ENCODE peak calls at places on chromosomes 6 and 20, in seven cellular contexts. One of them, this sample, is unnamed.

GRCh38 chr6:151647871-151648639 is 154.2 kb downstream of the CCDC170 start:
- DNase-seq in naive B cell: no peak
- DNase-seq in SW480: no peak
- DNase-seq in AG09309: no peak
- DNase-seq in left ventricle myocardium inferior: no peak
- DNase-seq in adrenal gland: no peak
- DNase-seq in HTR-8/SVneo: no peak
- DNase-seq in this sample: no peak

GRCh38 chr6:12222405-12223366 is 67.5 kb upstream of the EDN1 start:
- DNase-seq in left ventricle myocardium inferior: no peak
- DNase-seq in SW480: no peak
- DNase-seq in AG09309: no peak
- DNase-seq in HTR-8/SVneo: no peak
- DNase-seq in adrenal gland: no peak
- DNase-seq in naive B cell: no peak
- DNase-seq in this sample: no peak

GRCh38 chr20:5557123-5557522 is 193.1 kb upstream of the SHLD1 start:
- DNase-seq in HTR-8/SVneo: peak
- DNase-seq in AG09309: peak
- DNase-seq in naive B cell: peak
- DNase-seq in SW480: peak
- DNase-seq in adrenal gland: peak
- DNase-seq in left ventricle myocardium inferior: peak
- DNase-seq in this sample: peak

GRCh38 chr6:126067080-126067479 is 80.7 kb downstream of the TRMT11 start:
- DNase-seq in HTR-8/SVneo: no peak
- DNase-seq in naive B cell: no peak
- DNase-seq in SW480: no peak
- DNase-seq in AG09309: no peak
- DNase-seq in adrenal gland: no peak
- DNase-seq in left ventricle myocardium inferior: no peak
- DNase-seq in this sample: no peak

GRCh38 chr6:84027340-84028183 is 6.0 kb upstream of the MRAP2 start:
- DNase-seq in adrenal gland: peak
- DNase-seq in HTR-8/SVneo: no peak
- DNase-seq in SW480: no peak
- DNase-seq in naive B cell: no peak
- DNase-seq in AG09309: peak
- DNase-seq in left ventricle myocardium inferior: no peak
- DNase-seq in this sample: peak

GRCh38 chr20:63100926-63101699 is 94.3 kb upstream of the BHLHE23 start:
- DNase-seq in left ventricle myocardium inferior: peak
- DNase-seq in naive B cell: no peak
- DNase-seq in HTR-8/SVneo: no peak
- DNase-seq in AG09309: no peak
- DNase-seq in adrenal gland: no peak
- DNase-seq in SW480: no peak
- DNase-seq in this sample: peak

GRCh38 chr20:35510946-35511735 is 18.3 kb downstream of the C20orf173 start:
- DNase-seq in AG09309: no peak
- DNase-seq in SW480: no peak
- DNase-seq in HTR-8/SVneo: no peak
- DNase-seq in naive B cell: no peak
- DNase-seq in adrenal gland: no peak
- DNase-seq in left ventricle myocardium inferior: no peak
- DNase-seq in this sample: no peak

GRCh38 chr6:26020983-26021349 is 58.4 kb downstream of the TRIM38 start:
- DNase-seq in HTR-8/SVneo: no peak
- DNase-seq in SW480: peak
- DNase-seq in AG09309: no peak
- DNase-seq in adrenal gland: peak
- DNase-seq in left ventricle myocardium inferior: peak
- DNase-seq in naive B cell: no peak
- DNase-seq in this sample: peak

GRCh38 chr6:87731818-87732661 is 30.0 kb upstream of the AKIRIN2 start:
- DNase-seq in AG09309: peak
- DNase-seq in adrenal gland: peak
- DNase-seq in SW480: peak
- DNase-seq in naive B cell: no peak
- DNase-seq in left ventricle myocardium inferior: peak
- DNase-seq in HTR-8/SVneo: peak
- DNase-seq in this sample: peak

GRCh38 chr6:39891976-39892375 is 42.3 kb downstream of the MOCS1 start:
- DNase-seq in adrenal gland: no peak
- DNase-seq in naive B cell: no peak
- DNase-seq in left ventricle myocardium inferior: no peak
- DNase-seq in AG09309: peak
- DNase-seq in HTR-8/SVneo: no peak
- DNase-seq in SW480: no peak
- DNase-seq in this sample: no peak

GRCh38 chr6:33112148-33112547 is 36.4 kb downstream of the HLA-DPB1 start:
- DNase-seq in adrenal gland: peak
- DNase-seq in AG09309: no peak
- DNase-seq in SW480: peak
- DNase-seq in left ventricle myocardium inferior: no peak
- DNase-seq in naive B cell: peak
- DNase-seq in HTR-8/SVneo: peak
- DNase-seq in this sample: no peak

GRCh38 chr6:151015320-151015719 is 149.8 kb downstream of the MTHFD1L start:
- DNase-seq in SW480: no peak
- DNase-seq in naive B cell: no peak
- DNase-seq in AG09309: no peak
- DNase-seq in HTR-8/SVneo: no peak
- DNase-seq in left ventricle myocardium inferior: no peak
- DNase-seq in adrenal gland: no peak
- DNase-seq in this sample: no peak

GRCh38 chr6:168000198-168001036 is 2.9 kb downstream of the KIF25 start:
- DNase-seq in HTR-8/SVneo: no peak
- DNase-seq in naive B cell: no peak
- DNase-seq in adrenal gland: no peak
- DNase-seq in AG09309: no peak
- DNase-seq in left ventricle myocardium inferior: no peak
- DNase-seq in SW480: no peak
- DNase-seq in this sample: no peak

GRCh38 chr20:39851459-39851858 is 837.6 kb downstream of the MAFB start:
- DNase-seq in adrenal gland: no peak
- DNase-seq in HTR-8/SVneo: no peak
- DNase-seq in left ventricle myocardium inferior: no peak
- DNase-seq in naive B cell: no peak
- DNase-seq in SW480: no peak
- DNase-seq in AG09309: no peak
- DNase-seq in this sample: no peak

GRCh38 chr6:40909811-40910210 is 129.2 kb downstream of the UNC5CL start:
- DNase-seq in left ventricle myocardium inferior: no peak
- DNase-seq in naive B cell: no peak
- DNase-seq in HTR-8/SVneo: no peak
- DNase-seq in SW480: no peak
- DNase-seq in adrenal gland: no peak
- DNase-seq in AG09309: no peak
- DNase-seq in this sample: no peak

GRCh38 chr6:26017567-26017966 is 55.0 kb downstream of the TRIM38 start:
- DNase-seq in AG09309: no peak
- DNase-seq in adrenal gland: peak
- DNase-seq in SW480: no peak
- DNase-seq in naive B cell: no peak
- DNase-seq in left ventricle myocardium inferior: peak
- DNase-seq in HTR-8/SVneo: peak
- DNase-seq in this sample: peak

GRCh38 chr6:140602843-140603242 is 1228.4 kb upstream of the CITED2 start:
- DNase-seq in left ventricle myocardium inferior: no peak
- DNase-seq in SW480: no peak
- DNase-seq in naive B cell: no peak
- DNase-seq in adrenal gland: no peak
- DNase-seq in HTR-8/SVneo: no peak
- DNase-seq in AG09309: no peak
- DNase-seq in this sample: no peak

GRCh38 chr6:122495612-122496011 is 24.0 kb upstream of the SERINC1 start:
- DNase-seq in SW480: no peak
- DNase-seq in adrenal gland: no peak
- DNase-seq in left ventricle myocardium inferior: no peak
- DNase-seq in naive B cell: no peak
- DNase-seq in HTR-8/SVneo: no peak
- DNase-seq in AG09309: no peak
- DNase-seq in this sample: no peak

GRCh38 chr20:58106143-58106750 is 122.2 kb downstream of the ANKRD60 start:
- DNase-seq in AG09309: no peak
- DNase-seq in left ventricle myocardium inferior: no peak
- DNase-seq in adrenal gland: no peak
- DNase-seq in naive B cell: no peak
- DNase-seq in SW480: no peak
- DNase-seq in HTR-8/SVneo: no peak
- DNase-seq in this sample: no peak

GRCh38 chr6:89368107-89368506 is 15.6 kb upstream of the UBE2J1 start:
- DNase-seq in left ventricle myocardium inferior: peak
- DNase-seq in naive B cell: peak
- DNase-seq in SW480: no peak
- DNase-seq in adrenal gland: peak
- DNase-seq in AG09309: no peak
- DNase-seq in HTR-8/SVneo: no peak
- DNase-seq in this sample: peak

GRCh38 chr6:25959890-25960531 is 2.6 kb upstream of the TRIM38 start:
- DNase-seq in adrenal gland: no peak
- DNase-seq in HTR-8/SVneo: no peak
- DNase-seq in naive B cell: no peak
- DNase-seq in left ventricle myocardium inferior: no peak
- DNase-seq in SW480: no peak
- DNase-seq in AG09309: no peak
- DNase-seq in this sample: no peak

GRCh38 chr6:11023032-11023431 is 21.1 kb downstream of the ELOVL2 start:
- DNase-seq in left ventricle myocardium inferior: no peak
- DNase-seq in adrenal gland: no peak
- DNase-seq in naive B cell: no peak
- DNase-seq in AG09309: no peak
- DNase-seq in HTR-8/SVneo: no peak
- DNase-seq in SW480: no peak
- DNase-seq in this sample: no peak

GRCh38 chr6:136186363-136186762 is 63.7 kb downstream of the MTFR2 start:
- DNase-seq in adrenal gland: no peak
- DNase-seq in AG09309: no peak
- DNase-seq in SW480: no peak
- DNase-seq in naive B cell: no peak
- DNase-seq in HTR-8/SVneo: no peak
- DNase-seq in left ventricle myocardium inferior: no peak
- DNase-seq in this sample: no peak

GRCh38 chr6:160900031-160900430 is 91.5 kb upstream of the MAP3K4 start:
- DNase-seq in adrenal gland: no peak
- DNase-seq in HTR-8/SVneo: no peak
- DNase-seq in AG09309: no peak
- DNase-seq in naive B cell: no peak
- DNase-seq in SW480: no peak
- DNase-seq in left ventricle myocardium inferior: no peak
- DNase-seq in this sample: no peak

GRCh38 chr6:140500864-140501263 is 1126.4 kb upstream of the CITED2 start:
- DNase-seq in naive B cell: no peak
- DNase-seq in left ventricle myocardium inferior: no peak
- DNase-seq in HTR-8/SVneo: no peak
- DNase-seq in SW480: no peak
- DNase-seq in AG09309: no peak
- DNase-seq in adrenal gland: no peak
- DNase-seq in this sample: no peak

GRCh38 chr6:144653885-144654505 is 368.9 kb downstream of the UTRN start:
- DNase-seq in AG09309: no peak
- DNase-seq in left ventricle myocardium inferior: no peak
- DNase-seq in HTR-8/SVneo: no peak
- DNase-seq in SW480: no peak
- DNase-seq in naive B cell: peak
- DNase-seq in adrenal gland: no peak
- DNase-seq in this sample: no peak

GRCh38 chr6:36184311-36184710 is 12.2 kb upstream of the BRPF3 start:
- DNase-seq in adrenal gland: no peak
- DNase-seq in left ventricle myocardium inferior: no peak
- DNase-seq in naive B cell: no peak
- DNase-seq in SW480: no peak
- DNase-seq in AG09309: no peak
- DNase-seq in HTR-8/SVneo: no peak
- DNase-seq in this sample: no peak

GRCh38 chr6:16301511-16301910 is 63.1 kb downstream of the GMPR start:
- DNase-seq in AG09309: no peak
- DNase-seq in naive B cell: no peak
- DNase-seq in left ventricle myocardium inferior: no peak
- DNase-seq in HTR-8/SVneo: no peak
- DNase-seq in adrenal gland: no peak
- DNase-seq in SW480: no peak
- DNase-seq in this sample: no peak

GRCh38 chr6:149897015-149897697 is 757 bp downstream of the RAET1E start:
- DNase-seq in AG09309: peak
- DNase-seq in HTR-8/SVneo: peak
- DNase-seq in adrenal gland: peak
- DNase-seq in naive B cell: no peak
- DNase-seq in SW480: peak
- DNase-seq in left ventricle myocardium inferior: peak
- DNase-seq in this sample: peak

GRCh38 chr6:52539607-52540006 is 37.3 kb downstream of the TRAM2 start:
- DNase-seq in AG09309: peak
- DNase-seq in left ventricle myocardium inferior: no peak
- DNase-seq in HTR-8/SVneo: no peak
- DNase-seq in adrenal gland: no peak
- DNase-seq in naive B cell: no peak
- DNase-seq in SW480: no peak
- DNase-seq in this sample: no peak

GRCh38 chr6:17691925-17692538 is 14.7 kb downstream of the NUP153 start:
- DNase-seq in SW480: no peak
- DNase-seq in HTR-8/SVneo: no peak
- DNase-seq in naive B cell: no peak
- DNase-seq in left ventricle myocardium inferior: no peak
- DNase-seq in adrenal gland: no peak
- DNase-seq in AG09309: no peak
- DNase-seq in this sample: no peak

GRCh38 chr6:64955435-64955848 is 751.6 kb downstream of the EYS start:
- DNase-seq in HTR-8/SVneo: no peak
- DNase-seq in adrenal gland: no peak
- DNase-seq in left ventricle myocardium inferior: no peak
- DNase-seq in AG09309: no peak
- DNase-seq in naive B cell: no peak
- DNase-seq in SW480: no peak
- DNase-seq in this sample: no peak

GRCh38 chr6:102619585-102619984 is 1226.1 kb downstream of the GRIK2 start:
- DNase-seq in AG09309: no peak
- DNase-seq in naive B cell: no peak
- DNase-seq in adrenal gland: no peak
- DNase-seq in left ventricle myocardium inferior: no peak
- DNase-seq in HTR-8/SVneo: peak
- DNase-seq in SW480: peak
- DNase-seq in this sample: no peak

GRCh38 chr6:36357872-36358234 is 21.2 kb upstream of the BNIP5 start:
- DNase-seq in adrenal gland: no peak
- DNase-seq in SW480: no peak
- DNase-seq in HTR-8/SVneo: no peak
- DNase-seq in naive B cell: no peak
- DNase-seq in AG09309: no peak
- DNase-seq in left ventricle myocardium inferior: no peak
- DNase-seq in this sample: no peak

GRCh38 chr6:53048431-53049195 is 16.6 kb upstream of the FBXO9 start:
- DNase-seq in naive B cell: no peak
- DNase-seq in left ventricle myocardium inferior: no peak
- DNase-seq in AG09309: peak
- DNase-seq in adrenal gland: no peak
- DNase-seq in HTR-8/SVneo: peak
- DNase-seq in SW480: peak
- DNase-seq in this sample: no peak

GRCh38 chr6:110858562-110859214 is 15.9 kb upstream of the AMD1 start:
- DNase-seq in HTR-8/SVneo: no peak
- DNase-seq in adrenal gland: no peak
- DNase-seq in SW480: no peak
- DNase-seq in left ventricle myocardium inferior: no peak
- DNase-seq in AG09309: no peak
- DNase-seq in naive B cell: no peak
- DNase-seq in this sample: no peak

GRCh38 chr6:98142839-98143238 is 691.5 kb upstream of the POU3F2 start:
- DNase-seq in HTR-8/SVneo: no peak
- DNase-seq in AG09309: no peak
- DNase-seq in SW480: no peak
- DNase-seq in adrenal gland: no peak
- DNase-seq in left ventricle myocardium inferior: no peak
- DNase-seq in naive B cell: no peak
- DNase-seq in this sample: no peak